ENCODE peak calls at places on chromosomes 6 and 20, in five cellular contexts. F is fibroblast of pulmonary artery; Z is cardiac fibroblast; L is fibroblast of lung; U is CD8-positive, alpha-beta T cell. B is an unnamed sample.

GRCh38 chr6:152261179-152261578 is 376.0 kb downstream of the SYNE1 start:
- DNase-seq in L (no peak), F (no peak), Z (no peak), U (no peak), B (no peak)

GRCh38 chr20:46268131-46268611 is 40.1 kb downstream of the CDH22 start:
- DNase-seq in Z (no peak), U (no peak), L (no peak), F (no peak), B (no peak)

GRCh38 chr6:3063733-3064700 is 4.3 kb upstream of the RIPK1 start:
- DNase-seq in U (peak), L (peak), F (peak), Z (peak), B (peak)

GRCh38 chr20:51428451-51429143 is 113.9 kb downstream of the NFATC2 start:
- DNase-seq in U (no peak), Z (peak), L (no peak), F (peak), B (no peak)

GRCh38 chr20:58479666-58480454 is 35.3 kb downstream of the APCDD1L start:
- DNase-seq in L (no peak), U (no peak), Z (no peak), F (no peak), B (no peak)

GRCh38 chr20:5696011-5696559 is 54.1 kb upstream of the SHLD1 start:
- DNase-seq in Z (peak), L (peak), F (peak), U (no peak), B (no peak)

GRCh38 chr6:127342296-127342945 is 988 bp downstream of the ECHDC1 start:
- DNase-seq in Z (peak), F (peak), U (no peak), L (peak), B (no peak)

GRCh38 chr20:11248691-11249178 is 574.9 kb upstream of the JAG1 start:
- DNase-seq in F (no peak), Z (no peak), U (no peak), L (no peak), B (no peak)

GRCh38 chr6:45773906-45774305 is 241.8 kb downstream of the CLIC5 start:
- DNase-seq in L (no peak), U (no peak), Z (no peak), F (no peak), B (peak)

GRCh38 chr6:30678964-30679726 is 6.3 kb upstream of the DHX16 start:
- DNase-seq in L (peak), F (peak), Z (peak), U (peak), B (peak)

GRCh38 chr6:53432318-53433161 is 83.8 kb upstream of the ELOVL5 start:
- DNase-seq in Z (peak), L (peak), F (peak), U (no peak), B (no peak)

GRCh38 chr6:166561766-166562165 is 24.7 kb downstream of the RAMACL start:
- DNase-seq in F (no peak), U (no peak), Z (no peak), L (peak), B (no peak)

GRCh38 chr6:6699741-6700367 is 111.3 kb downstream of the LY86 start:
- DNase-seq in L (peak), U (no peak), Z (peak), F (peak), B (no peak)

GRCh38 chr6:169997187-169997929 is 245.9 kb downstream of the ERMARD start:
- DNase-seq in Z (no peak), L (no peak), U (no peak), F (no peak), B (no peak)

GRCh38 chr6:12291785-12292604 is 1.8 kb downstream of the EDN1 start:
- DNase-seq in F (peak), L (no peak), U (no peak), Z (peak), B (no peak)

GRCh38 chr6:159837141-159837490 is 37.0 kb downstream of the PNLDC1 start:
- DNase-seq in Z (no peak), U (no peak), L (no peak), F (no peak), B (no peak)

GRCh38 chr20:50292324-50293243 is 102.0 kb downstream of the CEBPB start:
- DNase-seq in U (no peak), Z (peak), L (peak), F (peak), B (peak)

GRCh38 chr20:37378785-37379598 is 33.1 kb downstream of the SRC start:
- DNase-seq in L (no peak), Z (peak), F (peak), U (no peak), B (no peak)

GRCh38 chr6:24402697-24403500 is at the start of gene MRS2:
- DNase-seq in U (peak), Z (peak), F (peak), L (peak), B (peak)

GRCh38 chr20:25270829-25271251 is 23.0 kb downstream of the PYGB start:
- DNase-seq in U (no peak), Z (no peak), F (no peak), L (no peak), B (no peak)

GRCh38 chr6:75884822-75885221 is 135.8 kb downstream of the MYO6 start:
- DNase-seq in U (no peak), L (no peak), F (no peak), Z (no peak), B (no peak)

GRCh38 chr6:133955582-133956412 is 2.8 kb downstream of the TBPL1 start:
- DNase-seq in L (no peak), F (no peak), U (no peak), Z (no peak), B (no peak)

GRCh38 chr6:168666751-168667427 is 225.9 kb downstream of the SMOC2 start:
- DNase-seq in U (no peak), L (no peak), F (no peak), Z (no peak), B (no peak)

GRCh38 chr20:5848711-5849505 is 98.7 kb downstream of the SHLD1 start:
- DNase-seq in L (peak), Z (peak), U (no peak), F (peak), B (no peak)

GRCh38 chr20:60403105-60403741 is 445.0 kb downstream of the CDH26 start:
- DNase-seq in Z (no peak), U (no peak), L (no peak), F (no peak), B (no peak)

GRCh38 chr6:111793711-111794111 is 79.5 kb downstream of the FYN start:
- DNase-seq in Z (no peak), U (peak), F (no peak), L (no peak), B (no peak)

GRCh38 chr6:150050846-150051245 is 18.1 kb downstream of the ULBP3 start:
- DNase-seq in Z (no peak), U (no peak), F (no peak), L (no peak), B (no peak)

GRCh38 chr6:10850728-10851127 is 12.4 kb upstream of the MAK start:
- DNase-seq in Z (no peak), U (no peak), L (no peak), F (no peak), B (no peak)

GRCh38 chr6:44220913-44221290 is 2.5 kb upstream of the SLC29A1 start:
- DNase-seq in F (no peak), L (no peak), Z (no peak), U (no peak), B (no peak)

GRCh38 chr6:22447862-22448261 is 121.5 kb upstream of the HDGFL1 start:
- DNase-seq in U (no peak), Z (peak), L (no peak), F (peak), B (no peak)

GRCh38 chr20:43583982-43584432 is 6.7 kb upstream of the IFT52 start:
- DNase-seq in F (peak), U (no peak), L (peak), Z (peak), B (no peak)

GRCh38 chr6:11224252-11224965 is 8.1 kb downstream of the NEDD9 start:
- DNase-seq in U (peak), L (no peak), F (peak), Z (peak), B (no peak)

GRCh38 chr20:51687071-51687470 is 81.1 kb downstream of the ATP9A start:
- DNase-seq in L (peak), F (peak), Z (peak), U (no peak), B (no peak)

GRCh38 chr20:23161244-23161875 is 75.2 kb upstream of the CD93 start:
- DNase-seq in F (no peak), Z (peak), U (no peak), L (no peak), B (peak)

GRCh38 chr6:137736048-137736846 is 130.8 kb upstream of the TNFAIP3 start:
- DNase-seq in Z (no peak), U (peak), F (no peak), L (no peak), B (no peak)

GRCh38 chr6:150238294-150238693 is 95.5 kb downstream of the PPP1R14C start:
- DNase-seq in U (no peak), F (peak), L (no peak), Z (peak), B (no peak)

GRCh38 chr6:138491020-138491419 is 8.3 kb downstream of the NHSL1 start:
- DNase-seq in F (no peak), Z (no peak), L (no peak), U (no peak), B (no peak)

GRCh38 chr6:5672581-5673011 is 334.1 kb downstream of the NRN1 start:
- DNase-seq in L (peak), Z (peak), F (peak), U (no peak), B (no peak)

GRCh38 chr6:99612551-99613397 is 6.1 kb downstream of the PRDM13 start:
- DNase-seq in U (no peak), F (no peak), L (no peak), Z (no peak), B (no peak)
- H3K4me3 ChIP-seq in U (peak), F (no peak), L (peak), Z (peak), B (peak)

DNA sequence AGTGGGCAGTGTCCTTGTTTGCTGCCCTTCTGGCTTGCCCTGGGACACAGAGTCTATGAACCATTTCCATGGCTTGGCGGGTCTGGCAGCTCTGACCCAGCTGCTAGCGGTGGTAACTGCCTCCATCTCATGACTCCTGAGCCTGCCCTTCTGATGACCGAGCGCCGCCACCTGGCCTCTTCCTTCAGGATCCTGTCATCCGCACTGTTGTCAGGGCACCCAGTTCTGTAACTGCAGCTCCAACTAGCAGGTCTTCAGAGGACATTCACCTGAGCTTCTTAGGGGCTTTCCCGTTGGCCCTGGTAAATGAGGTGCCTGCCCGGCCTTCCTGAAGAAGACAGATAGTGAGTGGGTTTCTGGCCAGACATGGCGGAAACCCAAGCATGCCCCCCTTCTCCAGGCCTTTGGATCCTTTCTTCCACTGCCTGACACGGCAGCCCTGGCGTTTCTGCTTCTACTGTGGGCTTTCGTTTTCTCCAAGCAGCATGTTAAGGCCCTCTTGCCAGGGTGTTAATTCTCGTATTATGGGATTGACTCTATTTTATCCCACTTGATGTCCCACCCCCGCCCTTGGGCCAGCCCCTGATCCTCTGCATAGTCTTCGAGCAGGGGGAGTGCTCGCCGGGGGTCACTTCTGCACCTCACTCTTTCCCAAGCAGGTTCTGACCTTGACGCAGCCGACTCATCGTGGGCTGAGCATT is 24.7 kb downstream of the PACSIN1 start:
- DNase-seq in U (no peak), L (no peak), F (no peak), Z (no peak), B (no peak)
- TF ChIP-seq CTCF in U (no peak), L (no peak), F (no peak), Z (no peak), B (no peak)

GRCh38 chr6:144978208-144978607 is 693.1 kb downstream of the UTRN start:
- DNase-seq in L (no peak), Z (no peak), U (no peak), F (no peak), B (no peak)
- H3K4me3 ChIP-seq in L (no peak), Z (no peak), U (no peak), F (no peak), B (no peak)

DNA sequence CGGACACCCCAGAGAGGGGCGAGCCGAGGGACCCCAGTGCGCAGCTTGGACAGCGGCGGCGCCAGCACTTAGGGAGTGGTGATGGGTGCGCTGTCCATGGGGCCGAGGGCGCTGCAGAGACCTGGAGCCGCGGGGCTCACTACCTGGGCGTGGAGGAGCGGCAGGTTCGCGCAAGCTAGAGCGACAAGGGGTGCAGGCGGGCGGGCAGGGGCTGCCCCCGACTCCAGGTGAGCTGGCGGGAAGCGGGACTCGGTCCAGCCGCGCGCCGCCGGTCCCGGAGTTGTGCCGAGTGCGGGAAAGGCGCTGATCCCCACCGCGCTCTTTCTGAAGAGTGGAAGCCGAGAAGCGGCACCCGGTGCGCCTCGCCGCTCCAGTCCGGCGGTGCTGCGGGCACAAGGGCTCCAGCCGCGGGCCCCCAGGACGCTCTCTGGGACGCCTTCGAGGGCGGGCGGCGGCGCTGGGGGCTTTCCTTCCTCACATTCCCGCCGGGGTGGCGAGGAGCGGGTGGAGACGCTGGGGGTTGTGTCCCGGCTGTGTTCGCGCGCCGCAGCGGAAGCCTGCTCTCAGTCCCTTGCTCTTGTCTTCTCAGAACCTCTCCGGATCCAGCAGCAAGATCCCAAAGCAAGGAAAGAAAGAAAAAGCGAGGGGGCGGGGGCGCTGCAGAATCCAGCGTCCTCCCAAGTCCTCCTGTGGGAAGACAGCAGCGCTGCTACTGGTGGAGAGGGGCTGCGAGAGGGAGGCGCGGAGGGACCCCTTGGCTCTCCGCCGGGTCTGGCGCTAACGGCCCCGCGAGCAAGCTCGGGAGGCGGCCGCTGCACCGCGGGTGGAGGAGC is at the start of gene B3GAT2:
- DNase-seq in L (peak), F (peak), U (no peak), Z (peak), B (no peak)
- TF ChIP-seq CTCF in L (no peak), F (no peak), U (no peak), Z (no peak), B (no peak)

DNA sequence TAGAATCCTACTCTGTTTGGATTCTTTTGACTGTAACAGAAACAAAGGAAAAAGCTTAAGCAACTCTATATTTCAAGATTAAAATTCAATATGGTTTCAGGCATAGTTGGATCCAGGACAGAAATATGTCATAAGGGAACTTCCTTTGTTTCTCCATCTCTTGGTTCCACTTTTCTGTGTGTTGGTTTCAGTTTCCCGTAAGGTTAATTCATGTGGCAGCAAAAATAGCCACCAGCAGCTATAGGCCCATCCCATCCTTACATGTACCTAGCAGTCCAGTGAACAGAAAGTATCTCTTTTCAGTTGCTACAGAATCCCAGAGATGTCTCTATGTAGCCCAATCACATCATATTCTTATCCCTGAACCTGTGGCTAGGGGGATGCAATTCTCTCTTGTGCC is 8.8 kb upstream of the FAM8A1 start:
- DNase-seq in U (no peak), Z (no peak), L (no peak), F (peak), B (no peak)
- H3K4me3 ChIP-seq in U (no peak), Z (no peak), L (no peak), F (no peak), B (no peak)

GRCh38 chr6:141199074-141199473 is 933.7 kb upstream of the GJE1 start:
- DNase-seq in Z (no peak), L (peak), F (no peak), U (no peak), B (no peak)

GRCh38 chr6:141195251-141195832 is 937.4 kb upstream of the GJE1 start:
- DNase-seq in L (no peak), F (no peak), Z (no peak), U (no peak), B (no peak)
- TF ChIP-seq CTCF in L (peak), F (no peak), Z (no peak), U (no peak), B (no peak)